ENCODE peak calls at places on chromosomes 13 and 19, in six cellular contexts. One of them, this sample, is unnamed.
A peak's percentile ranks its signal among the peaks of the same experiment; 100 is the strongest.

GRCh38 chr19:19206938-19207337 is 3.7 kb upstream of the NR2C2AP start:
- DNase-seq in iris pigment epithelial cell: no peak
- DNase-seq in cardiac muscle cell: no peak
- DNase-seq in sciatic nerve: no peak
- DNase-seq in left lung: no peak
- DNase-seq in amygdala: no peak
- DNase-seq in this sample: no peak

GRCh38 chr13:52104624-52105023 is 24.2 kb downstream of the NEK5 start:
- DNase-seq in sciatic nerve: no peak
- DNase-seq in amygdala: no peak
- DNase-seq in cardiac muscle cell: peak; percentile 56
- DNase-seq in left lung: no peak
- DNase-seq in iris pigment epithelial cell: peak; percentile 4
- DNase-seq in this sample: no peak

GRCh38 chr19:1466018-1466460 is 13.0 kb downstream of the C19orf25 start:
- DNase-seq in sciatic nerve: no peak
- DNase-seq in left lung: no peak
- DNase-seq in cardiac muscle cell: no peak
- DNase-seq in amygdala: no peak
- DNase-seq in iris pigment epithelial cell: no peak
- DNase-seq in this sample: no peak

GRCh38 chr19:17830567-17831418 is 9.5 kb upstream of the INSL3 start:
- DNase-seq in cardiac muscle cell: peak; percentile 67
- DNase-seq in amygdala: peak; percentile 29
- DNase-seq in left lung: peak; percentile 71
- DNase-seq in sciatic nerve: peak; percentile 90
- DNase-seq in iris pigment epithelial cell: peak; percentile 89
- DNase-seq in this sample: peak; percentile 96

GRCh38 chr13:27372896-27373295 is 51.5 kb upstream of the GTF3A start:
- DNase-seq in cardiac muscle cell: peak; percentile 23
- DNase-seq in left lung: peak; percentile 78
- DNase-seq in amygdala: no peak
- DNase-seq in iris pigment epithelial cell: no peak
- DNase-seq in sciatic nerve: no peak
- DNase-seq in this sample: peak; percentile 26

GRCh38 chr19:6278740-6279619 is 795 bp downstream of the MLLT1 start:
- DNase-seq in sciatic nerve: peak; percentile 70
- DNase-seq in left lung: no peak
- DNase-seq in amygdala: no peak
- DNase-seq in cardiac muscle cell: no peak
- DNase-seq in iris pigment epithelial cell: no peak
- DNase-seq in this sample: no peak

GRCh38 chr19:37997911-37998344 is 90.9 kb downstream of the SIPA1L3 start:
- DNase-seq in cardiac muscle cell: peak; percentile 90
- DNase-seq in left lung: no peak
- DNase-seq in sciatic nerve: no peak
- DNase-seq in iris pigment epithelial cell: peak; percentile 94
- DNase-seq in amygdala: no peak
- DNase-seq in this sample: no peak

GRCh38 chr19:27974082-27974513 is 1238.9 kb downstream of the UQCRFS1 start:
- DNase-seq in cardiac muscle cell: peak; percentile 51
- DNase-seq in amygdala: no peak
- DNase-seq in left lung: no peak
- DNase-seq in iris pigment epithelial cell: peak; percentile 6
- DNase-seq in sciatic nerve: no peak
- DNase-seq in this sample: peak; percentile 54

GRCh38 chr13:84297246-84297645 is 415.0 kb upstream of the SLITRK1 start:
- DNase-seq in amygdala: no peak
- DNase-seq in left lung: no peak
- DNase-seq in cardiac muscle cell: no peak
- DNase-seq in iris pigment epithelial cell: no peak
- DNase-seq in sciatic nerve: no peak
- DNase-seq in this sample: no peak

GRCh38 chr13:82070411-82070810 is 1729.5 kb upstream of the SPRY2 start:
- DNase-seq in sciatic nerve: no peak
- DNase-seq in iris pigment epithelial cell: no peak
- DNase-seq in cardiac muscle cell: no peak
- DNase-seq in amygdala: no peak
- DNase-seq in left lung: no peak
- DNase-seq in this sample: no peak

GRCh38 chr13:44848956-44849748 is 140.1 kb downstream of the NUFIP1 start:
- DNase-seq in sciatic nerve: no peak
- DNase-seq in left lung: no peak
- DNase-seq in iris pigment epithelial cell: no peak
- DNase-seq in cardiac muscle cell: no peak
- DNase-seq in amygdala: no peak
- DNase-seq in this sample: no peak

GRCh38 chr19:8148088-8148409 is 1.3 kb downstream of the FBN3 start:
- DNase-seq in iris pigment epithelial cell: no peak
- DNase-seq in cardiac muscle cell: no peak
- DNase-seq in left lung: no peak
- DNase-seq in amygdala: no peak
- DNase-seq in sciatic nerve: no peak
- DNase-seq in this sample: no peak

GRCh38 chr13:28204690-28205443 is 66.5 kb downstream of the PAN3 start:
- DNase-seq in amygdala: no peak
- DNase-seq in iris pigment epithelial cell: no peak
- DNase-seq in cardiac muscle cell: no peak
- DNase-seq in left lung: no peak
- DNase-seq in sciatic nerve: no peak
- DNase-seq in this sample: no peak

GRCh38 chr13:37617162-37617561 is 18.6 kb upstream of the POSTN start:
- DNase-seq in iris pigment epithelial cell: peak; percentile 93
- DNase-seq in amygdala: no peak
- DNase-seq in sciatic nerve: no peak
- DNase-seq in left lung: no peak
- DNase-seq in cardiac muscle cell: peak; percentile 85
- DNase-seq in this sample: no peak

GRCh38 chr13:53242015-53242414 is 213.4 kb downstream of the OLFM4 start:
- DNase-seq in iris pigment epithelial cell: no peak
- DNase-seq in left lung: no peak
- DNase-seq in sciatic nerve: no peak
- DNase-seq in amygdala: no peak
- DNase-seq in cardiac muscle cell: no peak
- DNase-seq in this sample: no peak

GRCh38 chr13:41516166-41516565 is 58.8 kb downstream of the RGCC start:
- DNase-seq in left lung: no peak
- DNase-seq in iris pigment epithelial cell: no peak
- DNase-seq in amygdala: no peak
- DNase-seq in sciatic nerve: no peak
- DNase-seq in cardiac muscle cell: no peak
- DNase-seq in this sample: no peak

GRCh38 chr13:45257638-45258338 is 56.9 kb upstream of the KCTD4 start:
- DNase-seq in amygdala: no peak
- DNase-seq in sciatic nerve: no peak
- DNase-seq in cardiac muscle cell: no peak
- DNase-seq in left lung: no peak
- DNase-seq in iris pigment epithelial cell: peak; percentile 56
- DNase-seq in this sample: no peak

GRCh38 chr19:50967924-50968708 is 1.3 kb downstream of the KLK6 start:
- DNase-seq in amygdala: no peak
- DNase-seq in iris pigment epithelial cell: no peak
- DNase-seq in cardiac muscle cell: no peak
- DNase-seq in left lung: no peak
- DNase-seq in sciatic nerve: peak; percentile 44
- DNase-seq in this sample: peak; percentile 32

GRCh38 chr19:4088975-4089374 is 22.3 kb upstream of the ZBTB7A start:
- DNase-seq in left lung: no peak
- DNase-seq in iris pigment epithelial cell: no peak
- DNase-seq in sciatic nerve: no peak
- DNase-seq in amygdala: no peak
- DNase-seq in cardiac muscle cell: no peak
- DNase-seq in this sample: no peak

GRCh38 chr13:99797716-99798115 is 173.9 kb downstream of the ZIC5 start:
- DNase-seq in iris pigment epithelial cell: no peak
- DNase-seq in amygdala: no peak
- DNase-seq in left lung: no peak
- DNase-seq in cardiac muscle cell: no peak
- DNase-seq in sciatic nerve: no peak
- DNase-seq in this sample: no peak